ENCODE peak calls at places on chromosomes 3 and 15, in six cellular contexts. T is A549, P is NB4, H is HepG2, R is endothelial cell of umbilical vein, L is GM12878. I is an unnamed sample.

GRCh38 chr15:67135494-67135893 is 70.1 kb downstream of the SMAD3 start:
- DNase-seq in T (no peak), P (no peak), H (peak; percentile 71), R (peak; percentile 61), L (no peak), I (no peak)

GRCh38 chr3:126456211-126456610 is 19.5 kb downstream of the ZXDC start:
- DNase-seq in T (no peak), P (no peak), H (no peak), R (no peak), L (no peak), I (no peak)

GRCh38 chr3:37862219-37862711 is 585 bp downstream of the CTDSPL start:
- DNase-seq in T (peak; percentile 21), P (no peak), H (no peak), R (no peak), L (no peak), I (peak; percentile 78)

GRCh38 chr15:98778960-98779359 is 130.6 kb downstream of the IGF1R start:
- DNase-seq in T (no peak), P (no peak), H (no peak), R (no peak), L (no peak), I (no peak)

GRCh38 chr3:57066471-57066870 is 6.0 kb downstream of the SPATA12 start:
- DNase-seq in T (no peak), P (no peak), H (no peak), R (no peak), L (no peak), I (no peak)

GRCh38 chr3:72446406-72447058 is 401.7 kb downstream of the SHQ1 start:
- DNase-seq in T (no peak), P (no peak), H (no peak), R (no peak), L (no peak), I (no peak)

GRCh38 chr3:40915346-40915865 is 283.9 kb upstream of the CTNNB1 start:
- DNase-seq in T (no peak), P (no peak), H (no peak), R (no peak), L (no peak), I (no peak)

GRCh38 chr15:92899910-92900711 is at the start of gene CHD2:
- DNase-seq in T (peak; percentile 87), P (peak; percentile 91), H (peak; percentile 91), R (peak; percentile 89), L (peak; percentile 82), I (peak; percentile 60)

GRCh38 chr15:57992761-57993295 is 72.7 kb downstream of the ALDH1A2 start:
- DNase-seq in T (no peak), P (no peak), H (no peak), R (peak; percentile 64), L (no peak), I (no peak)

GRCh38 chr3:108736821-108737220 is 20.4 kb downstream of the RETNLB start:
- DNase-seq in T (no peak), P (no peak), H (no peak), R (no peak), L (no peak), I (no peak)

GRCh38 chr3:141625506-141625905 is 112.6 kb upstream of the RNF7 start:
- DNase-seq in T (no peak), P (no peak), H (no peak), R (no peak), L (no peak), I (no peak)

GRCh38 chr3:37852097-37852496 is 9.6 kb upstream of the CTDSPL start:
- DNase-seq in T (no peak), P (no peak), H (no peak), R (peak; percentile 37), L (no peak), I (no peak)

GRCh38 chr15:65789759-65790158 is 2.3 kb downstream of the DENND4A start:
- DNase-seq in T (no peak), P (no peak), H (no peak), R (no peak), L (no peak), I (no peak)

GRCh38 chr3:195023989-195024388 is 247.0 kb downstream of the XXYLT1 start:
- DNase-seq in T (no peak), P (no peak), H (no peak), R (no peak), L (no peak), I (no peak)

GRCh38 chr3:52046186-52046913 is 10.0 kb downstream of the DUSP7 start:
- DNase-seq in T (peak; percentile 69), P (no peak), H (no peak), R (peak; percentile 96), L (no peak), I (no peak)
- TF ChIP-seq MYC in T (no peak), P (no peak), H (no peak), R (peak; percentile 63), L (no peak), I (no peak)

DNA sequence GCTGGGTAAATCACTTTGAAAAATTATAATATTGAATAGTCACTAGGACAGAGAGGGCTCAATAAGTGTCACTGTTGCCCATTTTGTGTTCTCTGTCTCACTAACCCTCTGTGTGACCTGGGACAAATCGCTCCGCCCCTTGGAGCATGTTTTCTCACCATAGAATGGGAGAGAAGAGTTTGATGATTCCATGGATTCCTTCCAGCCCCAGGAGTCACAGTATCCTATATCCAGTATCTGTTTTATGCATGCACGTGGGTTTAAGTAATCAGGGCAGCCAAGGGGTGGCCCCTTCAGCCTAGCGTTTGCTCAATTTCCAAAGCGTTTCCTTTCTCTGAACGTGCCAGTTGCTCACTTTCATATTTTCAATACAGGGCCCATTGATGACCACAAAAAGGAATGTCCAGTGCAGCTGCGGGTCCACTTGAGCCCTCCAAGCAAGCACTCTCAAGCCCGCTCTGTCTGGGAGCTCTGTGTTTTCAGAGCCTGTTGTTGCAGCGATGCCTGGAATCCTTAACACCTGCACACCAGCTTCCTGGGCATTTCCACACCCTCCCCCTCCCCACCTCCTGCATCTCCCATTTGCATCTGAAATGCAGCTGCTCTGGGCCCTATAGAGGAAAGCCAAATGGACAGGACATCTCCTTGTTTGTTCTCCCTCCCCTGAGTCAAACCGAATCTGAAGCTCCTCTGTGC is 164.4 kb upstream of the LPP start:
- DNase-seq in T (no peak), P (no peak), H (no peak), R (no peak), L (no peak), I (no peak)
- TF ChIP-seq MYC in T (no peak), P (no peak), H (no peak), R (no peak), L (no peak), I (no peak)

GRCh38 chr3:123488641-123489347 is 39.9 kb upstream of the ADCY5 start:
- DNase-seq in T (no peak), P (no peak), H (no peak), R (no peak), L (no peak), I (no peak)

GRCh38 chr3:123485551-123485950 is 36.7 kb upstream of the ADCY5 start:
- DNase-seq in T (no peak), P (no peak), H (no peak), R (no peak), L (no peak), I (no peak)

GRCh38 chr3:123492188-123492587 is 43.3 kb upstream of the ADCY5 start:
- DNase-seq in T (no peak), P (no peak), H (no peak), R (no peak), L (no peak), I (no peak)

GRCh38 chr3:123486460-123486859 is 37.6 kb upstream of the ADCY5 start:
- DNase-seq in T (no peak), P (no peak), H (no peak), R (no peak), L (no peak), I (no peak)

GRCh38 chr3:123489400-123490004 is 40.6 kb upstream of the ADCY5 start:
- DNase-seq in T (peak; percentile 60), P (peak; percentile 57), H (peak; percentile 27), R (peak; percentile 67), L (no peak), I (peak; percentile 73)
- TF ChIP-seq MYC in T (no peak), P (no peak), H (no peak), R (no peak), L (no peak), I (no peak)

DNA sequence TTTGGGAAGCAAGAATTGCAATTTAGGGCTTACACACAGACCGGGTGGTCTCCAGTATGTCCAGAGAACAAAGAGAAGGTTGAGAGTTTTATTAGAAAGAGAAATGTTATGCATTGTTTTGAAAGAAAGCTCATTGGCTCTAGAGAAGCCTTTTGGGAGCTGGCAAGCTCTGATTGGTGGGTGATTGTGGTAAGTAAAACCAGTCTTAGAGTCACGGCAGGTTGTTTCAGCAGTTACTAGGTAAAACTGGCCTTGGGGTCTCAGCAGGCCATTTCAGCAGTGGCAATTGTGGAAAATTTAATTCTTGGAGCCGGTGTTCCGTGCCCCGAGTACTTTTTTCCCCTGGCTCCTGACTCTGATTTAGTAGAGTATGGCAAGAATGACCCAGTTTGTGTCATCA is 78.1 kb downstream of the MRPL46 start:
- DNase-seq in T (no peak), P (no peak), H (peak; percentile 33), R (no peak), L (no peak), I (no peak)
- TF ChIP-seq MYC in T (no peak), P (no peak), H (no peak), R (no peak), L (no peak), I (no peak)

DNA sequence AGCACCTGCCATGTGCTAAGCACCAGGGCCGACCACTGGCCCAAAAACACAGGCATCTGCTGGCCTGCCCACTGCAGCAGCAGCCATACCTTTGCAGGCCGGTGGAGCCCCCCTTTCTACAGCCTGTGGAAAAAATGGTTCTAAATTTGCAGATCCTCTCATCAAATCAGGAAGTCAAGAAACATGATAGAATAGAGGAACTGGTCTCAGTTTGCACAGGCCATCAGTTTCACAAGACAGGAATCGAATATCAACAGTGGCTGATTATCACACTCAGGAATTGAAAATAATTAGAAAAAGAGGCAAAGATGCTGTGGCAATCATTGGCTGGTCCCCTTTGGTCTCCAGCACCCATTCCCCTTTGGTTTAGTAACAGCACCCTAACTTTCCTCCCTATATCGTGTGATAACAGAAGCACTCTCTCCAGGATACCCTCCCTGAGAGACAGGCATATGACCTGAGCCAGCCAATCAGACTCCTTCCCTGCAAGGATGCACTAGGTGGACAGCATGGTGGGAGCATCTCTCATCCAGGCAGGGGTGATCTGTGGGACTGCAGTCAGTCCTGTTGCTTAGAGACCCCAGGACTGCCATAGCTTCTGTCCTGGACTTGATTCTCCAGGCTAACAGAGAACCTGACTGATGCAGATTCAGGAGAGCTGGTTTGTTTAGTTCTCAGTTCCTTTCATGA is 3.5 kb upstream of the PAK6 start:
- DNase-seq in T (no peak), P (peak; percentile 57), H (no peak), R (no peak), L (no peak), I (peak; percentile 58)
- TF ChIP-seq MYC in T (no peak), P (no peak), H (no peak), R (no peak), L (no peak), I (no peak)

GRCh38 chr3:58109752-58110151 is 101.0 kb downstream of the DNASE1L3 start:
- DNase-seq in T (no peak), P (no peak), H (no peak), R (no peak), L (no peak), I (no peak)

GRCh38 chr3:58107597-58107996 is 99.4 kb downstream of the FLNB start:
- DNase-seq in T (no peak), P (no peak), H (no peak), R (no peak), L (no peak), I (no peak)

GRCh38 chr3:58116161-58116955 is 94.4 kb downstream of the DNASE1L3 start:
- DNase-seq in T (no peak), P (peak; percentile 10), H (no peak), R (peak; percentile 31), L (peak; percentile 83), I (no peak)

GRCh38 chr3:58112185-58112535 is 98.6 kb downstream of the DNASE1L3 start:
- DNase-seq in T (no peak), P (no peak), H (no peak), R (no peak), L (no peak), I (no peak)

GRCh38 chr3:58111513-58112184 is 99.1 kb downstream of the DNASE1L3 start:
- DNase-seq in T (no peak), P (no peak), H (peak; percentile 84), R (peak; percentile 28), L (peak; percentile 50), I (no peak)
- TF ChIP-seq MYC in T (no peak), P (no peak), H (no peak), R (no peak), L (no peak), I (no peak)

I was measured in K562.